ENCODE peak calls at places on chromosomes 2 and 18, in seven cellular contexts. One of them, this sample, is unnamed.

GRCh38 chr2:176140130-176140519 is 10.6 kb downstream of the HOXD8 start:
- DNase-seq in stimulated activated CD4-positive, alpha-beta T cell treated with anti-CD3 and anti-CD28 coated beads, Interleukin-4, amount 100 ng/mL, for 1 hour: no peak
- DNase-seq in caudate nucleus: no peak
- DNase-seq in stimulated activated CD8-positive, alpha-beta memory T cell treated with anti-CD3 and anti-CD28 coated beads, Interleukin-4, amount 100 ng/mL, for 48 hours: no peak
- DNase-seq in CD4-positive, alpha-beta T cell: no peak
- DNase-seq in hypothalamus: no peak
- DNase-seq in T-helper 22 cell: no peak
- DNase-seq in this sample: no peak

GRCh38 chr18:12231986-12232385 is 22.2 kb upstream of the CIDEA start:
- DNase-seq in T-helper 22 cell: no peak
- DNase-seq in CD4-positive, alpha-beta T cell: no peak
- DNase-seq in hypothalamus: no peak
- DNase-seq in stimulated activated CD4-positive, alpha-beta T cell treated with anti-CD3 and anti-CD28 coated beads, Interleukin-4, amount 100 ng/mL, for 1 hour: no peak
- DNase-seq in stimulated activated CD8-positive, alpha-beta memory T cell treated with anti-CD3 and anti-CD28 coated beads, Interleukin-4, amount 100 ng/mL, for 48 hours: no peak
- DNase-seq in caudate nucleus: no peak
- DNase-seq in this sample: no peak

GRCh38 chr2:159071190-159071915 is 102.9 kb downstream of the TANC1 start:
- DNase-seq in T-helper 22 cell: no peak
- DNase-seq in stimulated activated CD8-positive, alpha-beta memory T cell treated with anti-CD3 and anti-CD28 coated beads, Interleukin-4, amount 100 ng/mL, for 48 hours: no peak
- DNase-seq in stimulated activated CD4-positive, alpha-beta T cell treated with anti-CD3 and anti-CD28 coated beads, Interleukin-4, amount 100 ng/mL, for 1 hour: no peak
- DNase-seq in caudate nucleus: no peak
- DNase-seq in CD4-positive, alpha-beta T cell: no peak
- DNase-seq in hypothalamus: no peak
- DNase-seq in this sample: no peak

GRCh38 chr2:229636568-229636967 is 77.8 kb downstream of the DNER start:
- DNase-seq in T-helper 22 cell: no peak
- DNase-seq in CD4-positive, alpha-beta T cell: no peak
- DNase-seq in stimulated activated CD8-positive, alpha-beta memory T cell treated with anti-CD3 and anti-CD28 coated beads, Interleukin-4, amount 100 ng/mL, for 48 hours: no peak
- DNase-seq in stimulated activated CD4-positive, alpha-beta T cell treated with anti-CD3 and anti-CD28 coated beads, Interleukin-4, amount 100 ng/mL, for 1 hour: no peak
- DNase-seq in caudate nucleus: no peak
- DNase-seq in hypothalamus: no peak
- DNase-seq in this sample: no peak

GRCh38 chr18:32769242-32770180 is 3.3 kb downstream of the KLHL14 start:
- DNase-seq in stimulated activated CD4-positive, alpha-beta T cell treated with anti-CD3 and anti-CD28 coated beads, Interleukin-4, amount 100 ng/mL, for 1 hour: no peak
- DNase-seq in stimulated activated CD8-positive, alpha-beta memory T cell treated with anti-CD3 and anti-CD28 coated beads, Interleukin-4, amount 100 ng/mL, for 48 hours: no peak
- DNase-seq in caudate nucleus: no peak
- DNase-seq in hypothalamus: no peak
- DNase-seq in T-helper 22 cell: no peak
- DNase-seq in CD4-positive, alpha-beta T cell: no peak
- DNase-seq in this sample: peak

GRCh38 chr18:55856191-55856590 is 268.2 kb upstream of the TCF4 start:
- DNase-seq in CD4-positive, alpha-beta T cell: no peak
- DNase-seq in stimulated activated CD8-positive, alpha-beta memory T cell treated with anti-CD3 and anti-CD28 coated beads, Interleukin-4, amount 100 ng/mL, for 48 hours: no peak
- DNase-seq in T-helper 22 cell: no peak
- DNase-seq in stimulated activated CD4-positive, alpha-beta T cell treated with anti-CD3 and anti-CD28 coated beads, Interleukin-4, amount 100 ng/mL, for 1 hour: no peak
- DNase-seq in caudate nucleus: no peak
- DNase-seq in hypothalamus: no peak
- DNase-seq in this sample: no peak

GRCh38 chr2:47300609-47301276 is 102.2 kb upstream of the MSH2 start:
- DNase-seq in T-helper 22 cell: no peak
- DNase-seq in hypothalamus: no peak
- DNase-seq in caudate nucleus: no peak
- DNase-seq in CD4-positive, alpha-beta T cell: no peak
- DNase-seq in stimulated activated CD8-positive, alpha-beta memory T cell treated with anti-CD3 and anti-CD28 coated beads, Interleukin-4, amount 100 ng/mL, for 48 hours: no peak
- DNase-seq in stimulated activated CD4-positive, alpha-beta T cell treated with anti-CD3 and anti-CD28 coated beads, Interleukin-4, amount 100 ng/mL, for 1 hour: no peak
- DNase-seq in this sample: no peak

GRCh38 chr2:43327119-43327518 is 100.7 kb upstream of the ZFP36L2 start:
- DNase-seq in caudate nucleus: no peak
- DNase-seq in stimulated activated CD8-positive, alpha-beta memory T cell treated with anti-CD3 and anti-CD28 coated beads, Interleukin-4, amount 100 ng/mL, for 48 hours: no peak
- DNase-seq in stimulated activated CD4-positive, alpha-beta T cell treated with anti-CD3 and anti-CD28 coated beads, Interleukin-4, amount 100 ng/mL, for 1 hour: no peak
- DNase-seq in hypothalamus: no peak
- DNase-seq in T-helper 22 cell: no peak
- DNase-seq in CD4-positive, alpha-beta T cell: no peak
- DNase-seq in this sample: no peak

GRCh38 chr2:45494275-45494977 is 116.6 kb downstream of the SRBD1 start:
- DNase-seq in caudate nucleus: no peak
- DNase-seq in CD4-positive, alpha-beta T cell: no peak
- DNase-seq in stimulated activated CD4-positive, alpha-beta T cell treated with anti-CD3 and anti-CD28 coated beads, Interleukin-4, amount 100 ng/mL, for 1 hour: no peak
- DNase-seq in stimulated activated CD8-positive, alpha-beta memory T cell treated with anti-CD3 and anti-CD28 coated beads, Interleukin-4, amount 100 ng/mL, for 48 hours: no peak
- DNase-seq in hypothalamus: no peak
- DNase-seq in T-helper 22 cell: no peak
- DNase-seq in this sample: peak

GRCh38 chr2:199495147-199495546 is 37.4 kb upstream of the SATB2 start:
- DNase-seq in hypothalamus: no peak
- DNase-seq in caudate nucleus: no peak
- DNase-seq in stimulated activated CD8-positive, alpha-beta memory T cell treated with anti-CD3 and anti-CD28 coated beads, Interleukin-4, amount 100 ng/mL, for 48 hours: no peak
- DNase-seq in T-helper 22 cell: no peak
- DNase-seq in CD4-positive, alpha-beta T cell: no peak
- DNase-seq in stimulated activated CD4-positive, alpha-beta T cell treated with anti-CD3 and anti-CD28 coated beads, Interleukin-4, amount 100 ng/mL, for 1 hour: no peak
- DNase-seq in this sample: no peak

GRCh38 chr2:27019459-27020336 is 13.1 kb upstream of the TMEM214 start:
- DNase-seq in caudate nucleus: no peak
- DNase-seq in hypothalamus: no peak
- DNase-seq in stimulated activated CD8-positive, alpha-beta memory T cell treated with anti-CD3 and anti-CD28 coated beads, Interleukin-4, amount 100 ng/mL, for 48 hours: no peak
- DNase-seq in stimulated activated CD4-positive, alpha-beta T cell treated with anti-CD3 and anti-CD28 coated beads, Interleukin-4, amount 100 ng/mL, for 1 hour: no peak
- DNase-seq in T-helper 22 cell: no peak
- DNase-seq in CD4-positive, alpha-beta T cell: no peak
- DNase-seq in this sample: no peak

GRCh38 chr2:235638541-235639192 is 144.8 kb downstream of the AGAP1 start:
- DNase-seq in stimulated activated CD8-positive, alpha-beta memory T cell treated with anti-CD3 and anti-CD28 coated beads, Interleukin-4, amount 100 ng/mL, for 48 hours: no peak
- DNase-seq in caudate nucleus: peak
- DNase-seq in stimulated activated CD4-positive, alpha-beta T cell treated with anti-CD3 and anti-CD28 coated beads, Interleukin-4, amount 100 ng/mL, for 1 hour: no peak
- DNase-seq in T-helper 22 cell: no peak
- DNase-seq in hypothalamus: peak
- DNase-seq in CD4-positive, alpha-beta T cell: no peak
- DNase-seq in this sample: no peak

GRCh38 chr2:7007846-7008741 is 90.9 kb downstream of the RNF144A start:
- DNase-seq in stimulated activated CD8-positive, alpha-beta memory T cell treated with anti-CD3 and anti-CD28 coated beads, Interleukin-4, amount 100 ng/mL, for 48 hours: no peak
- DNase-seq in T-helper 22 cell: no peak
- DNase-seq in stimulated activated CD4-positive, alpha-beta T cell treated with anti-CD3 and anti-CD28 coated beads, Interleukin-4, amount 100 ng/mL, for 1 hour: no peak
- DNase-seq in caudate nucleus: peak
- DNase-seq in CD4-positive, alpha-beta T cell: no peak
- DNase-seq in hypothalamus: peak
- DNase-seq in this sample: peak

GRCh38 chr18:10927290-10927979 is 221.9 kb downstream of the PIEZO2 start:
- DNase-seq in caudate nucleus: no peak
- DNase-seq in stimulated activated CD4-positive, alpha-beta T cell treated with anti-CD3 and anti-CD28 coated beads, Interleukin-4, amount 100 ng/mL, for 1 hour: no peak
- DNase-seq in CD4-positive, alpha-beta T cell: no peak
- DNase-seq in T-helper 22 cell: no peak
- DNase-seq in hypothalamus: no peak
- DNase-seq in stimulated activated CD8-positive, alpha-beta memory T cell treated with anti-CD3 and anti-CD28 coated beads, Interleukin-4, amount 100 ng/mL, for 48 hours: no peak
- DNase-seq in this sample: no peak

GRCh38 chr18:4734021-4734420 is 278.9 kb upstream of the DLGAP1 start:
- DNase-seq in T-helper 22 cell: no peak
- DNase-seq in stimulated activated CD8-positive, alpha-beta memory T cell treated with anti-CD3 and anti-CD28 coated beads, Interleukin-4, amount 100 ng/mL, for 48 hours: no peak
- DNase-seq in hypothalamus: no peak
- DNase-seq in caudate nucleus: no peak
- DNase-seq in CD4-positive, alpha-beta T cell: no peak
- DNase-seq in stimulated activated CD4-positive, alpha-beta T cell treated with anti-CD3 and anti-CD28 coated beads, Interleukin-4, amount 100 ng/mL, for 1 hour: no peak
- DNase-seq in this sample: no peak

GRCh38 chr2:74532222-74532621 is 2.5 kb downstream of the HTRA2 start:
- DNase-seq in stimulated activated CD8-positive, alpha-beta memory T cell treated with anti-CD3 and anti-CD28 coated beads, Interleukin-4, amount 100 ng/mL, for 48 hours: no peak
- DNase-seq in caudate nucleus: no peak
- DNase-seq in T-helper 22 cell: no peak
- DNase-seq in hypothalamus: no peak
- DNase-seq in CD4-positive, alpha-beta T cell: no peak
- DNase-seq in stimulated activated CD4-positive, alpha-beta T cell treated with anti-CD3 and anti-CD28 coated beads, Interleukin-4, amount 100 ng/mL, for 1 hour: no peak
- DNase-seq in this sample: no peak

GRCh38 chr2:184472481-184472880 is 125.8 kb upstream of the ZNF804A start:
- DNase-seq in CD4-positive, alpha-beta T cell: no peak
- DNase-seq in T-helper 22 cell: no peak
- DNase-seq in hypothalamus: no peak
- DNase-seq in caudate nucleus: no peak
- DNase-seq in stimulated activated CD8-positive, alpha-beta memory T cell treated with anti-CD3 and anti-CD28 coated beads, Interleukin-4, amount 100 ng/mL, for 48 hours: no peak
- DNase-seq in stimulated activated CD4-positive, alpha-beta T cell treated with anti-CD3 and anti-CD28 coated beads, Interleukin-4, amount 100 ng/mL, for 1 hour: no peak
- DNase-seq in this sample: no peak

GRCh38 chr2:233981574-233982420 is 64.6 kb downstream of the TRPM8 start:
- DNase-seq in stimulated activated CD4-positive, alpha-beta T cell treated with anti-CD3 and anti-CD28 coated beads, Interleukin-4, amount 100 ng/mL, for 1 hour: no peak
- DNase-seq in caudate nucleus: no peak
- DNase-seq in hypothalamus: no peak
- DNase-seq in T-helper 22 cell: no peak
- DNase-seq in CD4-positive, alpha-beta T cell: no peak
- DNase-seq in stimulated activated CD8-positive, alpha-beta memory T cell treated with anti-CD3 and anti-CD28 coated beads, Interleukin-4, amount 100 ng/mL, for 48 hours: no peak
- DNase-seq in this sample: no peak

GRCh38 chr2:224260605-224261004 is 141.3 kb downstream of the FAM124B start:
- DNase-seq in stimulated activated CD8-positive, alpha-beta memory T cell treated with anti-CD3 and anti-CD28 coated beads, Interleukin-4, amount 100 ng/mL, for 48 hours: no peak
- DNase-seq in T-helper 22 cell: no peak
- DNase-seq in hypothalamus: no peak
- DNase-seq in caudate nucleus: no peak
- DNase-seq in CD4-positive, alpha-beta T cell: no peak
- DNase-seq in stimulated activated CD4-positive, alpha-beta T cell treated with anti-CD3 and anti-CD28 coated beads, Interleukin-4, amount 100 ng/mL, for 1 hour: no peak
- DNase-seq in this sample: no peak

GRCh38 chr2:43157506-43158232 is 68.7 kb downstream of the ZFP36L2 start:
- DNase-seq in stimulated activated CD4-positive, alpha-beta T cell treated with anti-CD3 and anti-CD28 coated beads, Interleukin-4, amount 100 ng/mL, for 1 hour: no peak
- DNase-seq in stimulated activated CD8-positive, alpha-beta memory T cell treated with anti-CD3 and anti-CD28 coated beads, Interleukin-4, amount 100 ng/mL, for 48 hours: no peak
- DNase-seq in caudate nucleus: no peak
- DNase-seq in T-helper 22 cell: no peak
- DNase-seq in hypothalamus: no peak
- DNase-seq in CD4-positive, alpha-beta T cell: no peak
- DNase-seq in this sample: no peak

GRCh38 chr2:197088694-197089093 is 162.2 kb upstream of the PGAP1 start:
- DNase-seq in stimulated activated CD8-positive, alpha-beta memory T cell treated with anti-CD3 and anti-CD28 coated beads, Interleukin-4, amount 100 ng/mL, for 48 hours: no peak
- DNase-seq in caudate nucleus: no peak
- DNase-seq in T-helper 22 cell: no peak
- DNase-seq in CD4-positive, alpha-beta T cell: no peak
- DNase-seq in stimulated activated CD4-positive, alpha-beta T cell treated with anti-CD3 and anti-CD28 coated beads, Interleukin-4, amount 100 ng/mL, for 1 hour: no peak
- DNase-seq in hypothalamus: no peak
- DNase-seq in this sample: no peak

GRCh38 chr2:119637371-119637770 is 41.6 kb upstream of the TMEM177 start:
- DNase-seq in hypothalamus: no peak
- DNase-seq in T-helper 22 cell: no peak
- DNase-seq in stimulated activated CD4-positive, alpha-beta T cell treated with anti-CD3 and anti-CD28 coated beads, Interleukin-4, amount 100 ng/mL, for 1 hour: no peak
- DNase-seq in CD4-positive, alpha-beta T cell: no peak
- DNase-seq in caudate nucleus: no peak
- DNase-seq in stimulated activated CD8-positive, alpha-beta memory T cell treated with anti-CD3 and anti-CD28 coated beads, Interleukin-4, amount 100 ng/mL, for 48 hours: no peak
- DNase-seq in this sample: no peak

GRCh38 chr18:53544926-53545325 is 679.5 kb downstream of the MBD2 start:
- DNase-seq in hypothalamus: no peak
- DNase-seq in T-helper 22 cell: no peak
- DNase-seq in CD4-positive, alpha-beta T cell: no peak
- DNase-seq in stimulated activated CD4-positive, alpha-beta T cell treated with anti-CD3 and anti-CD28 coated beads, Interleukin-4, amount 100 ng/mL, for 1 hour: no peak
- DNase-seq in stimulated activated CD8-positive, alpha-beta memory T cell treated with anti-CD3 and anti-CD28 coated beads, Interleukin-4, amount 100 ng/mL, for 48 hours: no peak
- DNase-seq in caudate nucleus: no peak
- DNase-seq in this sample: no peak

GRCh38 chr2:98903767-98904485 is 32.1 kb downstream of the CRACDL start:
- DNase-seq in stimulated activated CD8-positive, alpha-beta memory T cell treated with anti-CD3 and anti-CD28 coated beads, Interleukin-4, amount 100 ng/mL, for 48 hours: no peak
- DNase-seq in caudate nucleus: no peak
- DNase-seq in hypothalamus: no peak
- DNase-seq in CD4-positive, alpha-beta T cell: no peak
- DNase-seq in stimulated activated CD4-positive, alpha-beta T cell treated with anti-CD3 and anti-CD28 coated beads, Interleukin-4, amount 100 ng/mL, for 1 hour: no peak
- DNase-seq in T-helper 22 cell: no peak
- DNase-seq in this sample: no peak

GRCh38 chr2:34305587-34305986 is 706.5 kb upstream of the FAM98A start:
- DNase-seq in stimulated activated CD8-positive, alpha-beta memory T cell treated with anti-CD3 and anti-CD28 coated beads, Interleukin-4, amount 100 ng/mL, for 48 hours: no peak
- DNase-seq in stimulated activated CD4-positive, alpha-beta T cell treated with anti-CD3 and anti-CD28 coated beads, Interleukin-4, amount 100 ng/mL, for 1 hour: no peak
- DNase-seq in CD4-positive, alpha-beta T cell: no peak
- DNase-seq in T-helper 22 cell: no peak
- DNase-seq in hypothalamus: no peak
- DNase-seq in caudate nucleus: no peak
- DNase-seq in this sample: no peak

GRCh38 chr18:34802938-34803337 is 92.8 kb downstream of the DTNA start:
- DNase-seq in hypothalamus: no peak
- DNase-seq in caudate nucleus: no peak
- DNase-seq in T-helper 22 cell: no peak
- DNase-seq in stimulated activated CD4-positive, alpha-beta T cell treated with anti-CD3 and anti-CD28 coated beads, Interleukin-4, amount 100 ng/mL, for 1 hour: no peak
- DNase-seq in stimulated activated CD8-positive, alpha-beta memory T cell treated with anti-CD3 and anti-CD28 coated beads, Interleukin-4, amount 100 ng/mL, for 48 hours: no peak
- DNase-seq in CD4-positive, alpha-beta T cell: no peak
- DNase-seq in this sample: no peak

GRCh38 chr2:12589802-12590320 is 126.9 kb upstream of the TRIB2 start:
- DNase-seq in stimulated activated CD8-positive, alpha-beta memory T cell treated with anti-CD3 and anti-CD28 coated beads, Interleukin-4, amount 100 ng/mL, for 48 hours: no peak
- DNase-seq in stimulated activated CD4-positive, alpha-beta T cell treated with anti-CD3 and anti-CD28 coated beads, Interleukin-4, amount 100 ng/mL, for 1 hour: no peak
- DNase-seq in T-helper 22 cell: no peak
- DNase-seq in hypothalamus: no peak
- DNase-seq in CD4-positive, alpha-beta T cell: no peak
- DNase-seq in caudate nucleus: no peak
- DNase-seq in this sample: no peak

GRCh38 chr2:232439758-232440135 is 16.2 kb upstream of the ALPI start:
- DNase-seq in T-helper 22 cell: no peak
- DNase-seq in stimulated activated CD8-positive, alpha-beta memory T cell treated with anti-CD3 and anti-CD28 coated beads, Interleukin-4, amount 100 ng/mL, for 48 hours: no peak
- DNase-seq in caudate nucleus: no peak
- DNase-seq in hypothalamus: no peak
- DNase-seq in stimulated activated CD4-positive, alpha-beta T cell treated with anti-CD3 and anti-CD28 coated beads, Interleukin-4, amount 100 ng/mL, for 1 hour: no peak
- DNase-seq in CD4-positive, alpha-beta T cell: no peak
- DNase-seq in this sample: no peak

GRCh38 chr18:10032331-10032979 is 118.6 kb downstream of the VAPA start:
- DNase-seq in T-helper 22 cell: no peak
- DNase-seq in hypothalamus: peak
- DNase-seq in stimulated activated CD8-positive, alpha-beta memory T cell treated with anti-CD3 and anti-CD28 coated beads, Interleukin-4, amount 100 ng/mL, for 48 hours: peak
- DNase-seq in caudate nucleus: no peak
- DNase-seq in stimulated activated CD4-positive, alpha-beta T cell treated with anti-CD3 and anti-CD28 coated beads, Interleukin-4, amount 100 ng/mL, for 1 hour: peak
- DNase-seq in CD4-positive, alpha-beta T cell: no peak
- DNase-seq in this sample: peak

GRCh38 chr2:239148495-239149200 is 252.2 kb downstream of the HDAC4 start:
- DNase-seq in T-helper 22 cell: no peak
- DNase-seq in hypothalamus: no peak
- DNase-seq in CD4-positive, alpha-beta T cell: no peak
- DNase-seq in stimulated activated CD8-positive, alpha-beta memory T cell treated with anti-CD3 and anti-CD28 coated beads, Interleukin-4, amount 100 ng/mL, for 48 hours: no peak
- DNase-seq in caudate nucleus: no peak
- DNase-seq in stimulated activated CD4-positive, alpha-beta T cell treated with anti-CD3 and anti-CD28 coated beads, Interleukin-4, amount 100 ng/mL, for 1 hour: no peak
- DNase-seq in this sample: no peak

GRCh38 chr2:217147751-217148318 is 288.0 kb upstream of the TNP1 start:
- DNase-seq in stimulated activated CD4-positive, alpha-beta T cell treated with anti-CD3 and anti-CD28 coated beads, Interleukin-4, amount 100 ng/mL, for 1 hour: no peak
- DNase-seq in caudate nucleus: no peak
- DNase-seq in T-helper 22 cell: no peak
- DNase-seq in hypothalamus: no peak
- DNase-seq in stimulated activated CD8-positive, alpha-beta memory T cell treated with anti-CD3 and anti-CD28 coated beads, Interleukin-4, amount 100 ng/mL, for 48 hours: no peak
- DNase-seq in CD4-positive, alpha-beta T cell: no peak
- DNase-seq in this sample: no peak

GRCh38 chr2:99841749-99842148 is 300.6 kb downstream of the AFF3 start:
- DNase-seq in stimulated activated CD4-positive, alpha-beta T cell treated with anti-CD3 and anti-CD28 coated beads, Interleukin-4, amount 100 ng/mL, for 1 hour: no peak
- DNase-seq in CD4-positive, alpha-beta T cell: no peak
- DNase-seq in stimulated activated CD8-positive, alpha-beta memory T cell treated with anti-CD3 and anti-CD28 coated beads, Interleukin-4, amount 100 ng/mL, for 48 hours: no peak
- DNase-seq in caudate nucleus: no peak
- DNase-seq in hypothalamus: no peak
- DNase-seq in T-helper 22 cell: no peak
- DNase-seq in this sample: no peak

This sample was measured in body of pancreas.